ENCODE peak calls at places on chromosomes 6 and 20, in six cellular contexts. D is kidney, R is GM23248, J is mammary epithelial cell, T is H9, V is mesenchymal stem cell. G is an unnamed sample.

GRCh38 chr6:148867851-148868250 is 121.0 kb downstream of the UST start:
- DNase-seq in R (peak), T (no peak), D (no peak), J (peak), V (peak), G (no peak)

GRCh38 chr6:158911746-158912158 is 88.2 kb downstream of the RSPH3 start:
- DNase-seq in T (no peak), R (no peak), J (peak), D (no peak), V (no peak), G (no peak)

GRCh38 chr6:125802943-125803377 is 12.2 kb downstream of the NCOA7 start:
- DNase-seq in J (no peak), D (no peak), R (no peak), T (no peak), V (peak), G (no peak)

GRCh38 chr20:1489764-1490436 is 1.3 kb downstream of the SIRPB2 start:
- DNase-seq in V (no peak), D (no peak), R (peak), T (no peak), J (peak), G (peak)

GRCh38 chr6:149541139-149541538 is 4.7 kb downstream of the PPIL4 start:
- DNase-seq in D (no peak), T (no peak), J (no peak), R (no peak), V (no peak), G (no peak)

GRCh38 chr20:4552075-4552474 is 169.6 kb upstream of the PRND start:
- DNase-seq in T (no peak), R (no peak), J (no peak), D (no peak), V (no peak), G (no peak)

GRCh38 chr6:116511424-116512131 is at the start of gene CALHM5:
- DNase-seq in J (peak), R (peak), T (peak), D (no peak), V (peak), G (peak)

GRCh38 chr20:41524980-41525613 is 93.1 kb downstream of the CHD6 start:
- DNase-seq in V (no peak), J (peak), T (no peak), R (peak), D (peak), G (peak)

GRCh38 chr6:134593024-134593423 is 275.1 kb upstream of the SGK1 start:
- DNase-seq in J (no peak), R (no peak), V (no peak), D (no peak), T (no peak), G (no peak)

GRCh38 chr20:542777-543368 is 717 bp downstream of the CSNK2A1 start:
- DNase-seq in V (no peak), D (peak), T (no peak), J (no peak), R (peak), G (peak)

GRCh38 chr6:105372862-105373182 is 30.1 kb downstream of the PREP start:
- DNase-seq in R (no peak), J (peak), V (no peak), D (no peak), T (no peak), G (no peak)

GRCh38 chr6:151121900-151122299 is 117.9 kb upstream of the AKAP12 start:
- DNase-seq in J (no peak), T (no peak), R (no peak), V (no peak), D (no peak), G (no peak)

GRCh38 chr20:33570743-33571142 is 80.8 kb downstream of the CBFA2T2 start:
- DNase-seq in V (no peak), D (no peak), R (no peak), J (no peak), T (no peak), G (no peak)

GRCh38 chr6:122673345-122673961 is 63.2 kb downstream of the PKIB start:
- DNase-seq in T (no peak), D (no peak), J (peak), R (no peak), V (peak), G (no peak)

GRCh38 chr6:51462896-51463679 is 624.3 kb downstream of the PKHD1 start:
- DNase-seq in R (no peak), V (no peak), J (no peak), D (no peak), T (no peak), G (no peak)

GRCh38 chr6:42148058-42148457 is 5.6 kb upstream of the C6orf132 start:
- DNase-seq in T (no peak), R (peak), V (no peak), D (no peak), J (peak), G (no peak)

GRCh38 chr20:56249244-56249955 is 868 bp downstream of the MC3R start:
- DNase-seq in J (no peak), R (peak), T (peak), V (no peak), D (no peak), G (no peak)

GRCh38 chr6:34027445-34027936 is 118.4 kb downstream of the GRM4 start:
- DNase-seq in J (peak), T (peak), V (peak), R (peak), D (peak), G (peak)

GRCh38 chr20:50789968-50790650 is 4.8 kb upstream of the BCAS4 start:
- DNase-seq in T (no peak), R (no peak), D (peak), V (no peak), J (no peak), G (no peak)

GRCh38 chr6:143564484-143565017 is 53.0 kb upstream of the FUCA2 start:
- DNase-seq in T (no peak), R (no peak), V (no peak), D (no peak), J (no peak), G (no peak)

GRCh38 chr6:113732384-113732966 is 124.7 kb upstream of the MARCKS start:
- DNase-seq in D (no peak), V (peak), J (no peak), R (no peak), T (no peak), G (peak)

GRCh38 chr6:83065511-83066192 is at the start of gene UBE3D:
- DNase-seq in V (peak), D (peak), J (peak), R (peak), T (peak), G (peak)

GRCh38 chr6:43097098-43097489 is 21.0 kb downstream of the PTK7 start:
- DNase-seq in J (no peak), D (no peak), V (no peak), R (no peak), T (no peak), G (no peak)

DNA sequence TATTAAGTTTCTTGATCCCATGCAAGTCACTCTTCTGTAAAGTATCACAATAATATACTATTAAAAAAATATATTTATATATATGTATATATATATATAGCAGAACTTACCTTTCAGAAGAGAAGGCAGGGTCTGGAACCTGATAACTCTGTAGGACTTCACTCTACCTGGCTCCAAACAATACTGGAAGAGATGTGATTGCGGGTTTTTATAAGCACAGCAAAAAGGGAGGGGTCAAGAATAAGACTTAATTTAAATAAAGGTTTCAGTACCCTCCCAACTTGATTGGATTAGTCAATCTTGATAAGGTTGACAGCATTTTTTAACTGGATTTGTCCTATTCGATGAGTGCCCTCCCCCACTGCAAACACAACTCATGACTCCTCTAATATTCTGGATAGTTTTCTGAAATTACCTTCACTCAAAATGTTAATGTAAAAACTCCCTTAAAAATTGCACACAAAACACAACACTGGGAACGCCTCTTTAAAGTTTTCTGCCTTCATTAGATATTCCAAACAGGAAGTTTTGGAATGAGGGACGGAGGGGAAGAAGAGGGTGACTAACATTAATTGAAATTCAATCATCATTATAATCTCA is 4.0 kb upstream of the ZNF217 start:
- DNase-seq in D (no peak), J (no peak), T (no peak), R (no peak), V (no peak), G (no peak)
- H3K9ac ChIP-seq in D (no peak), J (peak), T (no peak), R (no peak), V (no peak), G (no peak)

DNA sequence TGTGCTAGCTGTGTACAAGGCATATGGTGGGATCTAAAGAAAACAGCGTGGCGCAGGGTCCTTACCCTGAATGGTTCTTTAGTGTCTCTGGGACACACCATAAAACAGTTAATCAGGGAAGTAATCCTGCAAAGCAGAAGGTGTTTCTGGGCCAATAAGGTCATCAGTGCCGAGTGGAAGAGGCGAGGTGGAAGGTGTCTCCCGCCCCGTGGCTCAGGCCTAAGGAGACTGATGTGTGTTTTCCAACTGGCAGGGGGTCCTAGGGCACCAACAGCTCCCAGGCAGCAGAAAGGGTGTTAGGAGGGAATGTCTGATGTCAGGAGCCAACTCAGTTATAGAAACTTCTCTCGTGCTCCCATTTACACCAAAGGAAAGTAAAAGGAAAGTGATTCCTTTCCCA is 91.8 kb downstream of the TCP11 start:
- DNase-seq in D (no peak), R (no peak), V (no peak), J (no peak), T (no peak), G (no peak)
- H3K9ac ChIP-seq in D (no peak), R (peak), V (peak), J (no peak), T (no peak), G (no peak)

GRCh38 chr6:37456816-37457560 is 24.0 kb downstream of the CMTR1 start:
- DNase-seq in V (no peak), D (no peak), T (no peak), J (no peak), R (peak), G (peak)
- H3K9ac ChIP-seq in V (peak), D (no peak), T (no peak), J (no peak), R (peak), G (peak)

DNA sequence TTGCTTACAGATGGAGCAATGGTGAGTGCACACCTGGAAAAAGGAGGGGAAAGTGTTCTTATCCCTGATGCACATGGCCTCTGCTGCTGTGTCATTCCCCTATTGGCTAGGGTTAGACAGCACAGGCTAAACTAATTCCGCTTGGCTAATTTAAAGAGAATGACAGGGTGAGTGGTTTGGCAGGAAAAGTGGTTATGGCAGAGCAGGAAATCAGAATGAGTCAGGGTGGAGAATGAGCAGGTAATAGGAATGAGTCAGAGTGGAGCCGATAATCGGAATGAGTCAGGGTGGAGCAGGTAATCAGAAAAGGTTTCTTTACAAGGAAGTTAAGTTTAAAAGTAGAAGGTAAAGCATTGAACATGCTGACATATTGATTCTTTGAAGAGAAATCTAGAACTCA is 355.5 kb upstream of the HTR1E start:
- DNase-seq in T (no peak), R (no peak), V (no peak), D (no peak), J (peak), G (no peak)
- H3K9ac ChIP-seq in T (no peak), R (no peak), V (no peak), D (no peak), J (no peak), G (no peak)

GRCh38 chr6:220736-221475 is 71.4 kb upstream of the DUSP22 start:
- DNase-seq in J (no peak), T (no peak), D (no peak), R (peak), V (peak), G (no peak)
- H3K9ac ChIP-seq in J (no peak), T (no peak), D (no peak), R (no peak), V (no peak), G (no peak)

DNA sequence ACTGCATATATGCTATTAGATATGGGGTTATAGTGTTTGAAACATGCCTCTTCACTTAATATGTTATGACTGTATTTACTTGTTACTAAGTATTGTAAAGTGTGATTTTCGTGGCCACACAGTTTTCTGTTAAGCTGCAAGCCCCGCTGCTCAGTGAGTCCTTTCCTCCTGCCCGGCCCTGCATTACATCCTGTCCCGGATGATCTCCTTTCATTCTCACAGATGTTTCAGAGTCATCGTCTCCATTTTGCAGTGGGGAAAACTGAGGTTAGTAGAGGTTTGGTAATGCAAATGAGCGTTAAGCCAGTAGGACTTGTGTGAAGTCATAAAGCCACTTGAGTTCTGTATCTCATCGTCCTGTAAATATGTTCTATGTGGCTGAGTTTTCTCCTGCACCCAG is 155.5 kb downstream of the CFAP61 start:
- DNase-seq in T (no peak), D (no peak), R (no peak), J (no peak), V (no peak), G (no peak)
- H3K9ac ChIP-seq in T (no peak), D (no peak), R (no peak), J (no peak), V (no peak), G (no peak)